ENCODE peak calls at places on chromosomes 12 and 14, in five cellular contexts. S, E, K, N and H are unnamed samples.

GRCh38 chr12:30978639-30979038 is 52.1 kb downstream of the TSPAN11 start:
- DNase-seq in S (no peak), E (no peak), K (no peak), N (no peak), H (no peak)

GRCh38 chr12:111773801-111774551 is 7.2 kb downstream of the ALDH2 start:
- DNase-seq in S (no peak), E (peak), K (no peak), N (no peak), H (no peak)

GRCh38 chr12:131030472-131031328 is 77.0 kb downstream of the ADGRD1 start:
- DNase-seq in S (no peak), E (no peak), K (no peak), N (no peak), H (no peak)

GRCh38 chr12:12784911-12785814 is at the start of gene APOLD1:
- DNase-seq in S (no peak), E (no peak), K (no peak), N (no peak), H (no peak)

GRCh38 chr14:100533647-100534485 is 53.4 kb downstream of the BEGAIN start:
- DNase-seq in S (no peak), E (no peak), K (no peak), N (no peak), H (no peak)

GRCh38 chr12:104605685-104606084 is 148.9 kb downstream of the CHST11 start:
- DNase-seq in S (no peak), E (no peak), K (no peak), N (no peak), H (no peak)

GRCh38 chr12:97324471-97324870 is 138.1 kb upstream of the RMST start:
- DNase-seq in S (no peak), E (no peak), K (no peak), N (no peak), H (no peak)

GRCh38 chr12:89421093-89421835 is 69.0 kb upstream of the DUSP6 start:
- DNase-seq in S (no peak), E (no peak), K (no peak), N (no peak), H (no peak)

GRCh38 chr12:116310082-116310481 is 32.6 kb upstream of the MED13L start:
- DNase-seq in S (no peak), E (no peak), K (no peak), N (no peak), H (no peak)

GRCh38 chr12:132284618-132285310 is 44.6 kb downstream of the GALNT9 start:
- DNase-seq in S (no peak), E (no peak), K (no peak), N (no peak), H (no peak)

GRCh38 chr14:65412881-65413738 is 580 bp downstream of the FUT8 start:
- DNase-seq in S (peak), E (peak), K (no peak), N (no peak), H (peak)

GRCh38 chr12:109734219-109735000 is 20.8 kb downstream of the FAM222A start:
- DNase-seq in S (peak), E (no peak), K (no peak), N (no peak), H (no peak)

GRCh38 chr14:59482471-59483331 is 1.5 kb downstream of the L3HYPDH start:
- DNase-seq in S (no peak), E (peak), K (no peak), N (no peak), H (no peak)

GRCh38 chr14:101463566-101464171 is 97.6 kb upstream of the DIO3 start:
- DNase-seq in S (no peak), E (no peak), K (no peak), N (no peak), H (no peak)

GRCh38 chr12:50566066-50566465 is 61.3 kb downstream of the DIP2B start:
- DNase-seq in S (no peak), E (no peak), K (no peak), N (no peak), H (no peak)

GRCh38 chr12:2959508-2960431 is 573 bp downstream of the TEAD4 start:
- DNase-seq in S (peak), E (peak), K (no peak), N (no peak), H (peak)

GRCh38 chr12:53996188-53996885 is 3.6 kb upstream of the HOXC9 start:
- DNase-seq in S (no peak), E (no peak), K (no peak), N (no peak), H (no peak)

GRCh38 chr12:54359762-54360351 is 4.4 kb downstream of the GPR84 start:
- DNase-seq in S (no peak), E (no peak), K (no peak), N (no peak), H (no peak)

GRCh38 chr12:4383304-4383865 is 3.9 kb upstream of the FGF23 start:
- DNase-seq in S (peak), E (peak), K (peak), N (no peak), H (no peak)

GRCh38 chr14:63777024-63777423 is 49.2 kb upstream of the SGPP1 start:
- DNase-seq in S (no peak), E (peak), K (no peak), N (no peak), H (no peak)

GRCh38 chr14:88834883-88835431 is 10.5 kb downstream of the TTC8 start:
- DNase-seq in S (no peak), E (no peak), K (no peak), N (no peak), H (no peak)

GRCh38 chr12:47717443-47718193 is 7.7 kb downstream of the ENDOU start:
- DNase-seq in S (peak), E (peak), K (peak), N (no peak), H (peak)

GRCh38 chr14:97217094-97217885 is 420.1 kb downstream of the VRK1 start:
- DNase-seq in S (no peak), E (no peak), K (no peak), N (no peak), H (no peak)

GRCh38 chr12:48442191-48442828 is 30.0 kb upstream of the ANP32D start:
- DNase-seq in S (no peak), E (peak), K (no peak), N (no peak), H (peak)

GRCh38 chr12:4015225-4016076 is 142.3 kb upstream of the PARP11 start:
- DNase-seq in S (no peak), E (peak), K (no peak), N (no peak), H (no peak)

GRCh38 chr14:95490127-95490526 is 26.3 kb downstream of the SYNE3 start:
- DNase-seq in S (no peak), E (no peak), K (no peak), N (no peak), H (no peak)

GRCh38 chr12:115872919-115873357 is 404.6 kb downstream of the MED13L start:
- DNase-seq in S (peak), E (peak), K (no peak), N (no peak), H (no peak)

GRCh38 chr14:54606631-54607133 is 39.8 kb downstream of the SAMD4A start:
- DNase-seq in S (no peak), E (no peak), K (no peak), N (no peak), H (no peak)

GRCh38 chr14:100110801-100111200 is 45.6 kb downstream of the EVL start:
- DNase-seq in S (no peak), E (no peak), K (no peak), N (no peak), H (no peak)

GRCh38 chr12:44317651-44318126 is 481.8 kb downstream of the TMEM117 start:
- DNase-seq in S (peak), E (peak), K (no peak), N (no peak), H (peak)
- TF ChIP-seq SUZ12 in S (no peak), E (no peak), K (no peak), N (no peak), H (no peak)

DNA sequence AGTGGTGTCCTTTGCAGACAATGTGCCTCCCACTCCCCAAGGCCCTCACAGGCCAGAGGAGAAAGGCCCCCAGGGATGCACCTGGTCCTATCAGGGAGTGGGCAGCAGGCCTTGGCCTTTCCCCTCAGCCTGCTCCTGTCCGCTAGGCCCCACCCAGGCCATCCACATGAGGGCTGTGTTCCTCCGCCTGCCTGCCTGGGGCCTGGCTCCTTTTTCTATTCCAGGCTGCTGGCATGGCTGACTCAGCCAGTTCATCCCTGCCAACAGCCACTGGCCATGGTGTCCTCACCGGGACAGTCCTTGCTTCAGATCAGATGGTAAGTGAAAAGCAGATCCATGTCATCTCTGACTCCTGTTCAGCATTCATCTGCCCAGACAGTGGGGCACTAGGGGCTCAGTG is 13.4 kb downstream of the ISM2 start:
- DNase-seq in S (no peak), E (no peak), K (no peak), N (no peak), H (no peak)
- TF ChIP-seq SUZ12 in S (no peak), E (no peak), K (no peak), N (no peak), H (no peak)

DNA sequence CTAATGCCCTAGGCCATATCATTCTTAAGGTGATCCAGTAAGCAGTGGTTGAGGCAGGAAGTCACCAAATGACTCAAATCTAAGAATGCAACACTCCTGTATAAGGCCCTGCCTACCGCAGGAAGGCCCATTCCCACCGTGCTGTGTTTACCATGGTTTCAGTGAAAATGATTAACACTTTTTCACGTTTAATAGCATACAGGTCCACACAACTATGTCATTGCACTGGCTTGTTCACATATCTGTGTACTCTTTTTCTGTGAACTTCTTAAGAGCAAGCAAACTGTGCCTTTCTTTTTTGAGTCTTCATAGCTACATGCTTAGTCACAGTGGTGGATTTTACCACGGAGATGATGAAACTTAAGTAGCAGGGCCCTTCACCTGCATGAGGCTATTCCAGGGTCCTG is 214.9 kb downstream of the CNTN1 start:
- DNase-seq in S (no peak), E (no peak), K (no peak), N (peak), H (no peak)
- TF ChIP-seq SUZ12 in S (no peak), E (no peak), K (no peak), N (no peak), H (no peak)

GRCh38 chr14:23348297-23348655 is 4.4 kb downstream of the SLC22A17 start:
- DNase-seq in S (no peak), E (no peak), K (no peak), N (no peak), H (no peak)
- TF ChIP-seq SUZ12 in S (no peak), E (no peak), K (no peak), N (no peak), H (no peak)